ENCODE peak calls at places on chromosome 15, in six cellular contexts. G, O, L, F, T and R are unnamed samples.

GRCh38 chr15:48233246-48233645 is 27.1 kb downstream of the SLC12A1 start:
- DNase-seq in G (no peak), O (no peak), L (no peak), F (no peak), T (no peak), R (no peak)

GRCh38 chr15:41895491-41895890 is 1.6 kb upstream of the SPTBN5 start:
- DNase-seq in G (no peak), O (no peak), L (no peak), F (no peak), T (no peak), R (no peak)

GRCh38 chr15:67504061-67504460 is 16.9 kb upstream of the C15orf61 start:
- DNase-seq in G (no peak), O (no peak), L (no peak), F (no peak), T (no peak), R (no peak)

GRCh38 chr15:44489464-44489863 is 47.5 kb upstream of the EIF3J start:
- DNase-seq in G (no peak), O (no peak), L (peak; percentile 88), F (peak; percentile 56), T (no peak), R (no peak)

GRCh38 chr15:71752604-71753289 is 57.6 kb upstream of the NR2E3 start:
- DNase-seq in G (no peak), O (peak; percentile 42), L (peak; percentile 99), F (peak; percentile 92), T (no peak), R (no peak)

GRCh38 chr15:73632670-73633058 is 525 bp downstream of the NPTN start:
- DNase-seq in G (no peak), O (no peak), L (no peak), F (no peak), T (peak; percentile 53), R (peak; percentile 76)

GRCh38 chr15:77869021-77869895 is 208.3 kb downstream of the TBC1D2B start:
- DNase-seq in G (no peak), O (no peak), L (peak; percentile 10), F (no peak), T (no peak), R (no peak)

GRCh38 chr15:51200791-51201190 is 106.1 kb upstream of the TNFAIP8L3 start:
- DNase-seq in G (no peak), O (no peak), L (no peak), F (peak; percentile 38), T (no peak), R (no peak)

GRCh38 chr15:65309882-65310418 is 5.5 kb downstream of the RNU5B-1 start:
- DNase-seq in G (no peak), O (no peak), L (no peak), F (no peak), T (no peak), R (no peak)

GRCh38 chr15:64997911-64998310 is 8.2 kb upstream of the SPG21 start:
- DNase-seq in G (no peak), O (no peak), L (no peak), F (no peak), T (no peak), R (no peak)

GRCh38 chr15:53447053-53447574 is 312.3 kb downstream of the WDR72 start:
- DNase-seq in G (no peak), O (no peak), L (no peak), F (no peak), T (no peak), R (no peak)

GRCh38 chr15:75966073-75966472 is 46.2 kb downstream of the NRG4 start:
- DNase-seq in G (no peak), O (no peak), L (peak; percentile 77), F (no peak), T (no peak), R (no peak)

GRCh38 chr15:68265086-68265485 is 12.5 kb upstream of the FEM1B start:
- DNase-seq in G (no peak), O (no peak), L (no peak), F (no peak), T (no peak), R (no peak)

GRCh38 chr15:29970402-29970695 is 112.4 kb upstream of the GOLGA8J start:
- DNase-seq in G (no peak), O (no peak), L (peak; percentile 20), F (no peak), T (no peak), R (no peak)

GRCh38 chr15:70053006-70053702 is 44.6 kb downstream of the TLE3 start:
- DNase-seq in G (peak; percentile 16), O (no peak), L (no peak), F (no peak), T (no peak), R (no peak)

GRCh38 chr15:98375513-98376360 is 272.6 kb upstream of the IGF1R start:
- DNase-seq in G (no peak), O (no peak), L (no peak), F (no peak), T (no peak), R (no peak)

GRCh38 chr15:89723031-89723430 is 28.0 kb downstream of the MESP1 start:
- DNase-seq in G (no peak), O (no peak), L (no peak), F (no peak), T (no peak), R (no peak)

GRCh38 chr15:76987896-76988860 is 6.7 kb upstream of the PSTPIP1 start:
- DNase-seq in G (no peak), O (peak; percentile 8), L (peak; percentile 53), F (no peak), T (no peak), R (no peak)

GRCh38 chr15:99598296-99598695 is 32.5 kb downstream of the MEF2A start:
- DNase-seq in G (no peak), O (no peak), L (no peak), F (no peak), T (no peak), R (no peak)

GRCh38 chr15:69125236-69125635 is 35.2 kb upstream of the GLCE start:
- DNase-seq in G (no peak), O (no peak), L (no peak), F (no peak), T (no peak), R (no peak)

GRCh38 chr15:43792761-43793493 is 807 bp downstream of the SERF2 start:
- DNase-seq in G (no peak), O (peak; percentile 23), L (peak; percentile 45), F (no peak), T (no peak), R (no peak)

GRCh38 chr15:90594297-90594696 is 64.6 kb downstream of the CRTC3 start:
- DNase-seq in G (no peak), O (no peak), L (no peak), F (no peak), T (no peak), R (no peak)

GRCh38 chr15:56187665-56188064 is 56.0 kb downstream of the RFX7 start:
- DNase-seq in G (no peak), O (no peak), L (no peak), F (no peak), T (no peak), R (no peak)

GRCh38 chr15:31442203-31443090 is 115.8 kb downstream of the KLF13 start:
- DNase-seq in G (no peak), O (no peak), L (peak; percentile 99), F (peak; percentile 48), T (no peak), R (no peak)

GRCh38 chr15:70882361-70882760 is 9.9 kb downstream of the THAP10 start:
- DNase-seq in G (no peak), O (no peak), L (no peak), F (no peak), T (no peak), R (no peak)

GRCh38 chr15:99324082-99324620 is 72.9 kb downstream of the LRRC28 start:
- DNase-seq in G (no peak), O (no peak), L (peak; percentile 93), F (peak; percentile 63), T (no peak), R (no peak)

DNA sequence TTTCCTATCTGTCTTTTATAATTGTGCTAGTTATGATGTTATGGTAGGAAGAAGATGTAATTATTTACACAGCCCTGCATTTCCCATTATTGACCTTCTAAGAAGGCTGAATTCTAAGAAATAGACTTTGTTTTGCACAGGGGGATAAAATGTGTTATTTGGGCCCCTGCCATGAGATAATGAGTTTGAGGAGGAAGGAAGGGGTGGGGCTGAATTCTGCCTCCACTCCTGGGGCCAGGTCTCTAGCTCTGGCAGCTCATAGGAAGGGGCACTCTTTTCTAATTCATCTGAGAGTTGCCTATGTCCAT is 69.2 kb upstream of the GOLGA8B start:
- DNase-seq in G (no peak), O (no peak), L (no peak), F (no peak), T (no peak), R (no peak)
- TF ChIP-seq CTCF in G (no peak), O (no peak), L (no peak), F (no peak), T (no peak), R (no peak)

DNA sequence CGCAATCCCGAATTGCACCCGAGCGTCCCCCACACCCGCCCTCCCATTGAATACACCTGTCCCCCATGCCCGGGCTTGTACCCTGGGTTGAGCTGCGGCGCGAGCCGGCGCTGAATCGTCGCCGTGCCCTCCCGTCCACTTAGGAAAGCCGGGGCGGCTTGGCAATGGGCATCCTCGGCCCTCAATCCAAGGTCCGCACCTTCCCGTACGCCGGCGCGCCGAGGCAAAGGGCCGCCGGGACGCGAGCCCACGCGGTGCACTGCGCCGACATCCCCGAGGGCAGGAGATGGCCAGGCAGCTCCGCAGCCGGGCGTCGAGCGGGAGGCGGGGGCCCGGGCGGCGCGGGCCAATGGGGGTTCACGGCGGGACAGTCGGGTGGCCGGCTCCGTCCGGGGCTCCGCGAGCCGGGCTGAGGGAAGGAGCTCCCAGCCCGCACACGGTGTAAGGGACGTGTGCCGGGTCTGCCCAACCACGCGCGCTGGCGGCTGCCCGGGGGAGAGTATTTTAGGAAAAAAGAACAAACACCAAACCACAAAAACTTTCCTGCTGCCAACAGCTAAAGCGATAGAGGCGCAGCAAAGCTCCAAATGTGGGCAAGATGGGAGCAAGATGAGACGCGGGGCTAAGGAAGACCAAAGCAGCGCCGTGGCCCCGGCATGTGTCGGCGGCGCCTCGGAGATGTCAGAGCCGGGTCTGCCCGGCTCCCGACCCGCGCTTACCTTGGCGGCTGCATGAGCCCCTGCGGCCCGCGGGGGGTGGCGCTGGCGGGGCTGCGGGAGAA is 621 bp downstream of the RGMA start:
- DNase-seq in G (peak; percentile 47), O (peak; percentile 58), L (peak; percentile 19), F (no peak), T (peak; percentile 63), R (no peak)
- TF ChIP-seq CTCF in G (no peak), O (no peak), L (no peak), F (no peak), T (peak; percentile 70), R (peak; percentile 53)

GRCh38 chr15:74838746-74839525 is 4.0 kb downstream of the ULK3 start:
- DNase-seq in G (no peak), O (no peak), L (no peak), F (no peak), T (no peak), R (no peak)

GRCh38 chr15:74838117-74838516 is 4.8 kb downstream of the ULK3 start:
- DNase-seq in G (no peak), O (no peak), L (no peak), F (no peak), T (no peak), R (no peak)

GRCh38 chr15:74835312-74835823 is 7.6 kb downstream of the ULK3 start:
- DNase-seq in G (no peak), O (peak; percentile 96), L (peak; percentile 59), F (no peak), T (peak; percentile 68), R (no peak)

GRCh38 chr15:74836846-74837245 is 6.1 kb downstream of the ULK3 start:
- DNase-seq in G (no peak), O (no peak), L (no peak), F (no peak), T (no peak), R (no peak)

GRCh38 chr15:74837482-74837881 is 5.5 kb downstream of the ULK3 start:
- DNase-seq in G (no peak), O (no peak), L (no peak), F (no peak), T (no peak), R (no peak)
- TF ChIP-seq CTCF in G (no peak), O (no peak), L (no peak), F (no peak), T (no peak), R (peak; percentile 28)

GRCh38 chr15:60390931-60391501 is 6.8 kb downstream of the ANXA2 start:
- DNase-seq in G (no peak), O (no peak), L (peak; percentile 88), F (no peak), T (no peak), R (no peak)
- TF ChIP-seq CTCF in G (no peak), O (no peak), L (peak; percentile 19), F (no peak), T (no peak), R (no peak)